ENCODE peak calls at places on chromosome 11, in seven cellular contexts. One of them, this sample, is unnamed.

GRCh38 chr11:2221591-2221990 is 48.8 kb downstream of the ASCL2 start:
- DNase-seq in psoas muscle: no peak
- DNase-seq in brain microvascular endothelial cell: no peak
- DNase-seq in HFFc6: no peak
- DNase-seq in Peyer's patch: no peak
- DNase-seq in astrocyte of the spinal cord: no peak
- DNase-seq in fibroblast of the aortic adventitia: no peak
- DNase-seq in this sample: no peak

GRCh38 chr11:6505577-6506240 is 8.6 kb downstream of the DNHD1 start:
- DNase-seq in psoas muscle: no peak
- DNase-seq in brain microvascular endothelial cell: peak
- DNase-seq in HFFc6: peak
- DNase-seq in Peyer's patch: no peak
- DNase-seq in astrocyte of the spinal cord: peak
- DNase-seq in fibroblast of the aortic adventitia: peak
- DNase-seq in this sample: peak

GRCh38 chr11:106879029-106879428 is 139.2 kb downstream of the GUCY1A2 start:
- DNase-seq in psoas muscle: no peak
- DNase-seq in brain microvascular endothelial cell: no peak
- DNase-seq in HFFc6: no peak
- DNase-seq in Peyer's patch: no peak
- DNase-seq in astrocyte of the spinal cord: no peak
- DNase-seq in fibroblast of the aortic adventitia: no peak
- DNase-seq in this sample: no peak

GRCh38 chr11:15186146-15186545 is 71.4 kb downstream of the INSC start:
- DNase-seq in psoas muscle: no peak
- DNase-seq in brain microvascular endothelial cell: no peak
- DNase-seq in HFFc6: no peak
- DNase-seq in Peyer's patch: no peak
- DNase-seq in astrocyte of the spinal cord: no peak
- DNase-seq in fibroblast of the aortic adventitia: no peak
- DNase-seq in this sample: no peak

GRCh38 chr11:102115557-102115956 is 5.3 kb downstream of the YAP1 start:
- DNase-seq in psoas muscle: no peak
- DNase-seq in brain microvascular endothelial cell: peak
- DNase-seq in HFFc6: peak
- DNase-seq in Peyer's patch: no peak
- DNase-seq in astrocyte of the spinal cord: peak
- DNase-seq in fibroblast of the aortic adventitia: peak
- DNase-seq in this sample: peak

GRCh38 chr11:44617671-44618461 is 52.4 kb downstream of the CD82 start:
- DNase-seq in psoas muscle: no peak
- DNase-seq in brain microvascular endothelial cell: no peak
- DNase-seq in HFFc6: no peak
- DNase-seq in Peyer's patch: peak
- DNase-seq in astrocyte of the spinal cord: no peak
- DNase-seq in fibroblast of the aortic adventitia: no peak
- DNase-seq in this sample: no peak

GRCh38 chr11:72039108-72039850 is 40.6 kb downstream of the IL18BP start:
- DNase-seq in psoas muscle: no peak
- DNase-seq in brain microvascular endothelial cell: no peak
- DNase-seq in HFFc6: peak
- DNase-seq in Peyer's patch: no peak
- DNase-seq in astrocyte of the spinal cord: peak
- DNase-seq in fibroblast of the aortic adventitia: peak
- DNase-seq in this sample: no peak

GRCh38 chr11:68025047-68025446 is 5.4 kb upstream of the NDUFS8 start:
- DNase-seq in psoas muscle: no peak
- DNase-seq in brain microvascular endothelial cell: no peak
- DNase-seq in HFFc6: no peak
- DNase-seq in Peyer's patch: no peak
- DNase-seq in astrocyte of the spinal cord: no peak
- DNase-seq in fibroblast of the aortic adventitia: no peak
- DNase-seq in this sample: no peak

GRCh38 chr11:72105888-72106287 is at the start of gene TOMT:
- DNase-seq in psoas muscle: no peak
- DNase-seq in brain microvascular endothelial cell: no peak
- DNase-seq in HFFc6: no peak
- DNase-seq in Peyer's patch: no peak
- DNase-seq in astrocyte of the spinal cord: no peak
- DNase-seq in fibroblast of the aortic adventitia: no peak
- DNase-seq in this sample: no peak

GRCh38 chr11:109309153-109309552 is 112.8 kb upstream of the C11orf87 start:
- DNase-seq in psoas muscle: no peak
- DNase-seq in brain microvascular endothelial cell: peak
- DNase-seq in HFFc6: no peak
- DNase-seq in Peyer's patch: no peak
- DNase-seq in astrocyte of the spinal cord: peak
- DNase-seq in fibroblast of the aortic adventitia: peak
- DNase-seq in this sample: no peak

GRCh38 chr11:73270089-73270854 is 1.9 kb upstream of the P2RY6 start:
- DNase-seq in psoas muscle: no peak
- DNase-seq in brain microvascular endothelial cell: no peak
- DNase-seq in HFFc6: no peak
- DNase-seq in Peyer's patch: no peak
- DNase-seq in astrocyte of the spinal cord: no peak
- DNase-seq in fibroblast of the aortic adventitia: no peak
- DNase-seq in this sample: no peak

GRCh38 chr11:88355887-88356286 is 18.4 kb upstream of the CTSC start:
- DNase-seq in psoas muscle: no peak
- DNase-seq in brain microvascular endothelial cell: no peak
- DNase-seq in HFFc6: no peak
- DNase-seq in Peyer's patch: no peak
- DNase-seq in astrocyte of the spinal cord: no peak
- DNase-seq in fibroblast of the aortic adventitia: no peak
- DNase-seq in this sample: no peak

GRCh38 chr11:74135516-74135840 is 35.3 kb downstream of the C2CD3 start:
- DNase-seq in psoas muscle: no peak
- DNase-seq in brain microvascular endothelial cell: no peak
- DNase-seq in HFFc6: no peak
- DNase-seq in Peyer's patch: no peak
- DNase-seq in astrocyte of the spinal cord: peak
- DNase-seq in fibroblast of the aortic adventitia: no peak
- DNase-seq in this sample: no peak

GRCh38 chr11:67409781-67410368 is 5.6 kb upstream of the CARNS1 start:
- DNase-seq in psoas muscle: no peak
- DNase-seq in brain microvascular endothelial cell: no peak
- DNase-seq in HFFc6: no peak
- DNase-seq in Peyer's patch: peak
- DNase-seq in astrocyte of the spinal cord: no peak
- DNase-seq in fibroblast of the aortic adventitia: no peak
- DNase-seq in this sample: peak

GRCh38 chr11:134273317-134273712 is 2.9 kb upstream of the GLB1L3 start:
- DNase-seq in psoas muscle: no peak
- DNase-seq in brain microvascular endothelial cell: no peak
- DNase-seq in HFFc6: no peak
- DNase-seq in Peyer's patch: no peak
- DNase-seq in astrocyte of the spinal cord: no peak
- DNase-seq in fibroblast of the aortic adventitia: no peak
- DNase-seq in this sample: no peak

GRCh38 chr11:134341805-134342571 is 10.2 kb downstream of the GLB1L2 start:
- DNase-seq in psoas muscle: no peak
- DNase-seq in brain microvascular endothelial cell: no peak
- DNase-seq in HFFc6: no peak
- DNase-seq in Peyer's patch: no peak
- DNase-seq in astrocyte of the spinal cord: no peak
- DNase-seq in fibroblast of the aortic adventitia: no peak
- DNase-seq in this sample: no peak

GRCh38 chr11:124754309-124754708 is 2.3 kb upstream of the VSIG2 start:
- DNase-seq in psoas muscle: no peak
- DNase-seq in brain microvascular endothelial cell: no peak
- DNase-seq in HFFc6: no peak
- DNase-seq in Peyer's patch: no peak
- DNase-seq in astrocyte of the spinal cord: no peak
- DNase-seq in fibroblast of the aortic adventitia: no peak
- DNase-seq in this sample: no peak

GRCh38 chr11:27722117-27722844 is 22.0 kb upstream of the BDNF start:
- DNase-seq in psoas muscle: no peak
- DNase-seq in brain microvascular endothelial cell: peak
- DNase-seq in HFFc6: peak
- DNase-seq in Peyer's patch: no peak
- DNase-seq in astrocyte of the spinal cord: peak
- DNase-seq in fibroblast of the aortic adventitia: peak
- DNase-seq in this sample: peak

GRCh38 chr11:47021965-47022364 is 85.4 kb downstream of the CSTPP1 start:
- DNase-seq in psoas muscle: no peak
- DNase-seq in brain microvascular endothelial cell: no peak
- DNase-seq in HFFc6: no peak
- DNase-seq in Peyer's patch: no peak
- DNase-seq in astrocyte of the spinal cord: no peak
- DNase-seq in fibroblast of the aortic adventitia: no peak
- DNase-seq in this sample: no peak

GRCh38 chr11:5226732-5227327 is at the start of gene HBB:
- DNase-seq in psoas muscle: no peak
- DNase-seq in brain microvascular endothelial cell: no peak
- DNase-seq in HFFc6: no peak
- DNase-seq in Peyer's patch: no peak
- DNase-seq in astrocyte of the spinal cord: no peak
- DNase-seq in fibroblast of the aortic adventitia: no peak
- DNase-seq in this sample: no peak

GRCh38 chr11:21654091-21654490 is 538.8 kb upstream of the ANO5 start:
- DNase-seq in psoas muscle: no peak
- DNase-seq in brain microvascular endothelial cell: no peak
- DNase-seq in HFFc6: no peak
- DNase-seq in Peyer's patch: no peak
- DNase-seq in astrocyte of the spinal cord: no peak
- DNase-seq in fibroblast of the aortic adventitia: no peak
- DNase-seq in this sample: no peak

GRCh38 chr11:125242141-125242780 is 77.7 kb downstream of the PKNOX2 start:
- DNase-seq in psoas muscle: no peak
- DNase-seq in brain microvascular endothelial cell: no peak
- DNase-seq in HFFc6: no peak
- DNase-seq in Peyer's patch: no peak
- DNase-seq in astrocyte of the spinal cord: no peak
- DNase-seq in fibroblast of the aortic adventitia: no peak
- DNase-seq in this sample: no peak

GRCh38 chr11:63277345-63277943 is 34.0 kb upstream of the SLC22A25 start:
- DNase-seq in psoas muscle: no peak
- DNase-seq in brain microvascular endothelial cell: no peak
- DNase-seq in HFFc6: no peak
- DNase-seq in Peyer's patch: no peak
- DNase-seq in astrocyte of the spinal cord: no peak
- DNase-seq in fibroblast of the aortic adventitia: no peak
- DNase-seq in this sample: peak
- TF ChIP-seq CTCF in psoas muscle: no peak
- TF ChIP-seq CTCF in brain microvascular endothelial cell: peak
- TF ChIP-seq CTCF in HFFc6: no peak
- TF ChIP-seq CTCF in Peyer's patch: no peak
- TF ChIP-seq CTCF in astrocyte of the spinal cord: no peak
- TF ChIP-seq CTCF in fibroblast of the aortic adventitia: no peak
- TF ChIP-seq CTCF in this sample: no peak

GRCh38 chr11:35486446-35486845 is 39.0 kb downstream of the PAMR1 start:
- DNase-seq in psoas muscle: no peak
- DNase-seq in brain microvascular endothelial cell: no peak
- DNase-seq in HFFc6: no peak
- DNase-seq in Peyer's patch: no peak
- DNase-seq in astrocyte of the spinal cord: no peak
- DNase-seq in fibroblast of the aortic adventitia: no peak
- DNase-seq in this sample: no peak
- TF ChIP-seq CTCF in psoas muscle: peak
- TF ChIP-seq CTCF in brain microvascular endothelial cell: peak
- TF ChIP-seq CTCF in HFFc6: peak
- TF ChIP-seq CTCF in Peyer's patch: no peak
- TF ChIP-seq CTCF in astrocyte of the spinal cord: peak
- TF ChIP-seq CTCF in fibroblast of the aortic adventitia: peak
- TF ChIP-seq CTCF in this sample: no peak

DNA sequence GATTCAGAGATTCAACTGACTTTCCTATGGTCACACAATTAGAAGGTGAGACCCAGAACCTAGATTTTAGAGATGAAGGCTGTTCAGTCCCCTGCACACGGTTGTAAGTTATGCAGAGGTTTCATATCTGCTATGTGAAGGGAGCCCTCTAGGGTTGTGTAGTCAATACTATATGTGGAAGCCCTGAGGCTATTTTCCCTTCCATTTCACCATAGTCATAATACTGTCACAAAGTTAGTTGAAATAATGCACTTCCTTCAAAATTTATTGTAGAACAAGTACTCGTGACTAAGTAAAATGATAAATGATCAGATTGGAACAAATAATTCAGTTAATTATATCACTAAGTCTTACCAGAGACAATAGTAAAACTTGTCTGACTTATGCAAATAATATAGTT is 48.8 kb downstream of the ENDOD1 start:
- DNase-seq in psoas muscle: no peak
- DNase-seq in brain microvascular endothelial cell: no peak
- DNase-seq in HFFc6: peak
- DNase-seq in Peyer's patch: no peak
- DNase-seq in astrocyte of the spinal cord: no peak
- DNase-seq in fibroblast of the aortic adventitia: peak
- DNase-seq in this sample: no peak
- TF ChIP-seq CTCF in psoas muscle: peak
- TF ChIP-seq CTCF in brain microvascular endothelial cell: peak
- TF ChIP-seq CTCF in HFFc6: peak
- TF ChIP-seq CTCF in Peyer's patch: peak
- TF ChIP-seq CTCF in astrocyte of the spinal cord: peak
- TF ChIP-seq CTCF in fibroblast of the aortic adventitia: peak
- TF ChIP-seq CTCF in this sample: no peak

GRCh38 chr11:9260182-9261146 is 4.7 kb downstream of the DENND5A start:
- DNase-seq in psoas muscle: no peak
- DNase-seq in brain microvascular endothelial cell: no peak
- DNase-seq in HFFc6: no peak
- DNase-seq in Peyer's patch: peak
- DNase-seq in astrocyte of the spinal cord: no peak
- DNase-seq in fibroblast of the aortic adventitia: no peak
- DNase-seq in this sample: no peak
- TF ChIP-seq CTCF in psoas muscle: peak
- TF ChIP-seq CTCF in brain microvascular endothelial cell: peak
- TF ChIP-seq CTCF in HFFc6: peak
- TF ChIP-seq CTCF in Peyer's patch: peak
- TF ChIP-seq CTCF in astrocyte of the spinal cord: peak
- TF ChIP-seq CTCF in fibroblast of the aortic adventitia: peak
- TF ChIP-seq CTCF in this sample: no peak

GRCh38 chr11:18536195-18536594 is 9.5 kb upstream of the TSG101 start:
- DNase-seq in psoas muscle: no peak
- DNase-seq in brain microvascular endothelial cell: no peak
- DNase-seq in HFFc6: no peak
- DNase-seq in Peyer's patch: no peak
- DNase-seq in astrocyte of the spinal cord: no peak
- DNase-seq in fibroblast of the aortic adventitia: no peak
- DNase-seq in this sample: no peak

DNA sequence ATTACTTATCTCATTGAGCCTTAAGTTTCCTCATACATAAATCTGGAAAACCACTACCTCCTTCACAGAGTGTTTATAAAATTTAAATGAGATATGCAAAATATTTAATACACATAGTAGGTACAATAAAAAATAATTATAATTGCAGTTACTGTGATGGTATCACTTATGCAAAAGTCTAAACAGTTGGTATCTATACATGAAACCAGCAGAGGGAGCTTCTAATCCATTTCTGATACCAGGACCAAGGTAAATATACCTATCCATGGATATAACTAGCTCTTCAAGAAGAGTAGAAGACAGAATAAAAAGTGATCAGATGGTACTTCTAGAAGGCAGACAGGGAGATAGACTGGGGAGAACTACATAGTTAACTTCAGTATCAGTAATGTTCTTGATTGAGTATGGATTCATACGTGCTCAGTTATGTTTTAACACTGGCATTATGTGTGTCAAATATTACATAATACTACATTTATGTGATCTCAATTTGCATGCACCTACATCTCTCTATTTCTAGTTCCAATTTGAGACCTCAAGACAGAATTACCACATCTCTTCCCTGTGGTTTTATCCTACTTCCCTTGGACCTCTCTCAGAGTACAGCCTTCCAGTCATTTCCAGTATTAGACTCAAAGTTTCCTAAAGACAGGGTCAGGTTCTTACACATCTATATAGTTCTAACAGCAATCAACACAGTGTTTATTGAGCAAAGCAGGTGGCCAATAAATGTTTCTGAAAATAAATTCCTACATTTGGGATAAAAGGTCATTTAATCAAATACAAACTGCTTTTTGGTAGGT is 13.7 kb upstream of the TSG101 start:
- DNase-seq in psoas muscle: no peak
- DNase-seq in brain microvascular endothelial cell: no peak
- DNase-seq in HFFc6: peak
- DNase-seq in Peyer's patch: no peak
- DNase-seq in astrocyte of the spinal cord: peak
- DNase-seq in fibroblast of the aortic adventitia: peak
- DNase-seq in this sample: no peak
- TF ChIP-seq CTCF in psoas muscle: peak
- TF ChIP-seq CTCF in brain microvascular endothelial cell: peak
- TF ChIP-seq CTCF in HFFc6: peak
- TF ChIP-seq CTCF in Peyer's patch: no peak
- TF ChIP-seq CTCF in astrocyte of the spinal cord: peak
- TF ChIP-seq CTCF in fibroblast of the aortic adventitia: peak
- TF ChIP-seq CTCF in this sample: no peak

This sample was measured in Calu3.